ENCODE peak calls at places on chromosomes 11 and 22, in nine cellular contexts. One of them, this sample, is unnamed.
A peak's percentile ranks its signal among the peaks of the same experiment; 100 is the strongest.

GRCh38 chr11:67647471-67647870 is 3.1 kb downstream of the ACY3 start:
- DNase-seq in H54: no peak
- DNase-seq in activated T-helper 1 cell treated with anti-CD3 and anti-CD28 coated beads, Interleukin-12 subunit alpha, Interleukin-12 subunit beta, Interleukin-2, Interleukin-4 antibody, amounts not matched to agents 30 ng/mL and 10 ng/mL and 1 ng/mL, durations not matched to agents 14 hours and 24 hours and 36 hours: no peak
- DNase-seq in T-helper 17 cell: no peak
- DNase-seq in AG09309: no peak
- DNase-seq in Kasumi-1: no peak
- DNase-seq in upper lobe of left lung: peak; percentile 61
- DNase-seq in fibroblast of gingiva: no peak
- DNase-seq in T-cell: no peak
- DNase-seq in this sample: no peak

GRCh38 chr22:22709719-22710445 is 65.5 kb downstream of the GGTLC2 start:
- DNase-seq in Kasumi-1: no peak
- DNase-seq in fibroblast of gingiva: no peak
- DNase-seq in H54: no peak
- DNase-seq in upper lobe of left lung: no peak
- DNase-seq in activated T-helper 1 cell treated with anti-CD3 and anti-CD28 coated beads, Interleukin-12 subunit alpha, Interleukin-12 subunit beta, Interleukin-2, Interleukin-4 antibody, amounts not matched to agents 30 ng/mL and 10 ng/mL and 1 ng/mL, durations not matched to agents 14 hours and 24 hours and 36 hours: no peak
- DNase-seq in T-helper 17 cell: no peak
- DNase-seq in AG09309: no peak
- DNase-seq in T-cell: no peak
- DNase-seq in this sample: no peak

GRCh38 chr11:35073691-35074382 is 65.1 kb upstream of the CD44 start:
- DNase-seq in activated T-helper 1 cell treated with anti-CD3 and anti-CD28 coated beads, Interleukin-12 subunit alpha, Interleukin-12 subunit beta, Interleukin-2, Interleukin-4 antibody, amounts not matched to agents 30 ng/mL and 10 ng/mL and 1 ng/mL, durations not matched to agents 14 hours and 24 hours and 36 hours: no peak
- DNase-seq in fibroblast of gingiva: no peak
- DNase-seq in Kasumi-1: peak; percentile 6
- DNase-seq in upper lobe of left lung: no peak
- DNase-seq in H54: no peak
- DNase-seq in T-helper 17 cell: no peak
- DNase-seq in T-cell: no peak
- DNase-seq in AG09309: no peak
- DNase-seq in this sample: no peak

GRCh38 chr22:44728761-44729261 is 23.6 kb upstream of the ARHGAP8 start:
- DNase-seq in T-helper 17 cell: no peak
- DNase-seq in fibroblast of gingiva: no peak
- DNase-seq in Kasumi-1: no peak
- DNase-seq in activated T-helper 1 cell treated with anti-CD3 and anti-CD28 coated beads, Interleukin-12 subunit alpha, Interleukin-12 subunit beta, Interleukin-2, Interleukin-4 antibody, amounts not matched to agents 30 ng/mL and 10 ng/mL and 1 ng/mL, durations not matched to agents 14 hours and 24 hours and 36 hours: no peak
- DNase-seq in upper lobe of left lung: peak; percentile 74
- DNase-seq in T-cell: no peak
- DNase-seq in AG09309: no peak
- DNase-seq in H54: no peak
- DNase-seq in this sample: no peak

GRCh38 chr22:48645766-48646165 is 1181.9 kb downstream of the BRD1 start:
- DNase-seq in H54: no peak
- DNase-seq in activated T-helper 1 cell treated with anti-CD3 and anti-CD28 coated beads, Interleukin-12 subunit alpha, Interleukin-12 subunit beta, Interleukin-2, Interleukin-4 antibody, amounts not matched to agents 30 ng/mL and 10 ng/mL and 1 ng/mL, durations not matched to agents 14 hours and 24 hours and 36 hours: no peak
- DNase-seq in T-cell: no peak
- DNase-seq in Kasumi-1: no peak
- DNase-seq in upper lobe of left lung: peak; percentile 56
- DNase-seq in T-helper 17 cell: no peak
- DNase-seq in fibroblast of gingiva: no peak
- DNase-seq in AG09309: no peak
- DNase-seq in this sample: no peak

GRCh38 chr22:33337524-33337923 is 279.3 kb upstream of the SYN3 start:
- DNase-seq in H54: no peak
- DNase-seq in AG09309: no peak
- DNase-seq in fibroblast of gingiva: no peak
- DNase-seq in T-cell: no peak
- DNase-seq in Kasumi-1: no peak
- DNase-seq in activated T-helper 1 cell treated with anti-CD3 and anti-CD28 coated beads, Interleukin-12 subunit alpha, Interleukin-12 subunit beta, Interleukin-2, Interleukin-4 antibody, amounts not matched to agents 30 ng/mL and 10 ng/mL and 1 ng/mL, durations not matched to agents 14 hours and 24 hours and 36 hours: no peak
- DNase-seq in T-helper 17 cell: no peak
- DNase-seq in upper lobe of left lung: no peak
- DNase-seq in this sample: no peak

GRCh38 chr11:127338380-127339259 is 338.1 kb upstream of the KIRREL3 start:
- DNase-seq in AG09309: no peak
- DNase-seq in T-helper 17 cell: no peak
- DNase-seq in activated T-helper 1 cell treated with anti-CD3 and anti-CD28 coated beads, Interleukin-12 subunit alpha, Interleukin-12 subunit beta, Interleukin-2, Interleukin-4 antibody, amounts not matched to agents 30 ng/mL and 10 ng/mL and 1 ng/mL, durations not matched to agents 14 hours and 24 hours and 36 hours: no peak
- DNase-seq in H54: no peak
- DNase-seq in T-cell: no peak
- DNase-seq in upper lobe of left lung: no peak
- DNase-seq in Kasumi-1: no peak
- DNase-seq in fibroblast of gingiva: no peak
- DNase-seq in this sample: no peak

GRCh38 chr11:77205467-77206263 is 77.6 kb downstream of the MYO7A start:
- DNase-seq in Kasumi-1: no peak
- DNase-seq in H54: no peak
- DNase-seq in T-cell: no peak
- DNase-seq in T-helper 17 cell: no peak
- DNase-seq in AG09309: no peak
- DNase-seq in fibroblast of gingiva: no peak
- DNase-seq in upper lobe of left lung: peak; percentile 80
- DNase-seq in activated T-helper 1 cell treated with anti-CD3 and anti-CD28 coated beads, Interleukin-12 subunit alpha, Interleukin-12 subunit beta, Interleukin-2, Interleukin-4 antibody, amounts not matched to agents 30 ng/mL and 10 ng/mL and 1 ng/mL, durations not matched to agents 14 hours and 24 hours and 36 hours: no peak
- DNase-seq in this sample: no peak

GRCh38 chr11:78542007-78542406 is 32.7 kb downstream of the NARS2 start:
- DNase-seq in H54: no peak
- DNase-seq in T-helper 17 cell: no peak
- DNase-seq in T-cell: no peak
- DNase-seq in fibroblast of gingiva: peak; percentile 11
- DNase-seq in upper lobe of left lung: no peak
- DNase-seq in activated T-helper 1 cell treated with anti-CD3 and anti-CD28 coated beads, Interleukin-12 subunit alpha, Interleukin-12 subunit beta, Interleukin-2, Interleukin-4 antibody, amounts not matched to agents 30 ng/mL and 10 ng/mL and 1 ng/mL, durations not matched to agents 14 hours and 24 hours and 36 hours: no peak
- DNase-seq in AG09309: no peak
- DNase-seq in Kasumi-1: no peak
- DNase-seq in this sample: no peak

GRCh38 chr22:37609240-37610152 is 862 bp downstream of the GGA1 start:
- DNase-seq in activated T-helper 1 cell treated with anti-CD3 and anti-CD28 coated beads, Interleukin-12 subunit alpha, Interleukin-12 subunit beta, Interleukin-2, Interleukin-4 antibody, amounts not matched to agents 30 ng/mL and 10 ng/mL and 1 ng/mL, durations not matched to agents 14 hours and 24 hours and 36 hours: no peak
- DNase-seq in T-helper 17 cell: no peak
- DNase-seq in H54: no peak
- DNase-seq in Kasumi-1: no peak
- DNase-seq in upper lobe of left lung: no peak
- DNase-seq in T-cell: peak; percentile 37
- DNase-seq in fibroblast of gingiva: no peak
- DNase-seq in AG09309: no peak
- DNase-seq in this sample: no peak

GRCh38 chr22:29314537-29315285 is 786 bp downstream of the RASL10A start:
- DNase-seq in H54: no peak
- DNase-seq in fibroblast of gingiva: no peak
- DNase-seq in upper lobe of left lung: peak; percentile 85
- DNase-seq in T-cell: no peak
- DNase-seq in AG09309: no peak
- DNase-seq in activated T-helper 1 cell treated with anti-CD3 and anti-CD28 coated beads, Interleukin-12 subunit alpha, Interleukin-12 subunit beta, Interleukin-2, Interleukin-4 antibody, amounts not matched to agents 30 ng/mL and 10 ng/mL and 1 ng/mL, durations not matched to agents 14 hours and 24 hours and 36 hours: no peak
- DNase-seq in Kasumi-1: no peak
- DNase-seq in T-helper 17 cell: no peak
- DNase-seq in this sample: no peak

GRCh38 chr11:73734996-73735395 is 25.9 kb downstream of the RAB6A start:
- DNase-seq in activated T-helper 1 cell treated with anti-CD3 and anti-CD28 coated beads, Interleukin-12 subunit alpha, Interleukin-12 subunit beta, Interleukin-2, Interleukin-4 antibody, amounts not matched to agents 30 ng/mL and 10 ng/mL and 1 ng/mL, durations not matched to agents 14 hours and 24 hours and 36 hours: no peak
- DNase-seq in Kasumi-1: no peak
- DNase-seq in T-cell: no peak
- DNase-seq in upper lobe of left lung: no peak
- DNase-seq in H54: no peak
- DNase-seq in fibroblast of gingiva: peak; percentile 26
- DNase-seq in AG09309: no peak
- DNase-seq in T-helper 17 cell: no peak
- DNase-seq in this sample: no peak

GRCh38 chr11:2426221-2426620 is 18.1 kb downstream of the TRPM5 start:
- DNase-seq in AG09309: no peak
- DNase-seq in activated T-helper 1 cell treated with anti-CD3 and anti-CD28 coated beads, Interleukin-12 subunit alpha, Interleukin-12 subunit beta, Interleukin-2, Interleukin-4 antibody, amounts not matched to agents 30 ng/mL and 10 ng/mL and 1 ng/mL, durations not matched to agents 14 hours and 24 hours and 36 hours: no peak
- DNase-seq in H54: no peak
- DNase-seq in T-helper 17 cell: no peak
- DNase-seq in Kasumi-1: no peak
- DNase-seq in upper lobe of left lung: peak; percentile 78
- DNase-seq in T-cell: no peak
- DNase-seq in fibroblast of gingiva: no peak
- DNase-seq in this sample: no peak

GRCh38 chr22:39773503-39773902 is 120.1 kb downstream of the ENTHD1 start:
- DNase-seq in fibroblast of gingiva: no peak
- DNase-seq in AG09309: no peak
- DNase-seq in Kasumi-1: no peak
- DNase-seq in H54: no peak
- DNase-seq in T-helper 17 cell: no peak
- DNase-seq in activated T-helper 1 cell treated with anti-CD3 and anti-CD28 coated beads, Interleukin-12 subunit alpha, Interleukin-12 subunit beta, Interleukin-2, Interleukin-4 antibody, amounts not matched to agents 30 ng/mL and 10 ng/mL and 1 ng/mL, durations not matched to agents 14 hours and 24 hours and 36 hours: no peak
- DNase-seq in T-cell: no peak
- DNase-seq in upper lobe of left lung: no peak
- DNase-seq in this sample: no peak

GRCh38 chr11:61090982-61091372 is 11.3 kb upstream of the CD5 start:
- DNase-seq in activated T-helper 1 cell treated with anti-CD3 and anti-CD28 coated beads, Interleukin-12 subunit alpha, Interleukin-12 subunit beta, Interleukin-2, Interleukin-4 antibody, amounts not matched to agents 30 ng/mL and 10 ng/mL and 1 ng/mL, durations not matched to agents 14 hours and 24 hours and 36 hours: no peak
- DNase-seq in AG09309: no peak
- DNase-seq in H54: no peak
- DNase-seq in upper lobe of left lung: no peak
- DNase-seq in Kasumi-1: no peak
- DNase-seq in T-cell: no peak
- DNase-seq in fibroblast of gingiva: no peak
- DNase-seq in T-helper 17 cell: no peak
- DNase-seq in this sample: no peak

GRCh38 chr22:22893891-22894739 is 6.5 kb downstream of the IGLL5 start:
- DNase-seq in T-helper 17 cell: no peak
- DNase-seq in AG09309: no peak
- DNase-seq in T-cell: no peak
- DNase-seq in upper lobe of left lung: no peak
- DNase-seq in H54: no peak
- DNase-seq in Kasumi-1: no peak
- DNase-seq in fibroblast of gingiva: no peak
- DNase-seq in activated T-helper 1 cell treated with anti-CD3 and anti-CD28 coated beads, Interleukin-12 subunit alpha, Interleukin-12 subunit beta, Interleukin-2, Interleukin-4 antibody, amounts not matched to agents 30 ng/mL and 10 ng/mL and 1 ng/mL, durations not matched to agents 14 hours and 24 hours and 36 hours: no peak
- DNase-seq in this sample: no peak

GRCh38 chr22:46352691-46353386 is 17.3 kb downstream of the TRMU start:
- DNase-seq in H54: peak; percentile 67
- DNase-seq in activated T-helper 1 cell treated with anti-CD3 and anti-CD28 coated beads, Interleukin-12 subunit alpha, Interleukin-12 subunit beta, Interleukin-2, Interleukin-4 antibody, amounts not matched to agents 30 ng/mL and 10 ng/mL and 1 ng/mL, durations not matched to agents 14 hours and 24 hours and 36 hours: no peak
- DNase-seq in T-cell: no peak
- DNase-seq in fibroblast of gingiva: no peak
- DNase-seq in T-helper 17 cell: no peak
- DNase-seq in upper lobe of left lung: peak; percentile 66
- DNase-seq in Kasumi-1: no peak
- DNase-seq in AG09309: no peak
- DNase-seq in this sample: no peak

GRCh38 chr11:57903441-57904123 is 120.1 kb upstream of the OR9Q1 start:
- DNase-seq in AG09309: no peak
- DNase-seq in T-helper 17 cell: no peak
- DNase-seq in H54: peak; percentile 42
- DNase-seq in T-cell: no peak
- DNase-seq in Kasumi-1: no peak
- DNase-seq in upper lobe of left lung: no peak
- DNase-seq in activated T-helper 1 cell treated with anti-CD3 and anti-CD28 coated beads, Interleukin-12 subunit alpha, Interleukin-12 subunit beta, Interleukin-2, Interleukin-4 antibody, amounts not matched to agents 30 ng/mL and 10 ng/mL and 1 ng/mL, durations not matched to agents 14 hours and 24 hours and 36 hours: no peak
- DNase-seq in fibroblast of gingiva: no peak
- DNase-seq in this sample: no peak

GRCh38 chr11:64281957-64282770 is 2.3 kb downstream of the BAD start:
- DNase-seq in T-cell: no peak
- DNase-seq in T-helper 17 cell: no peak
- DNase-seq in activated T-helper 1 cell treated with anti-CD3 and anti-CD28 coated beads, Interleukin-12 subunit alpha, Interleukin-12 subunit beta, Interleukin-2, Interleukin-4 antibody, amounts not matched to agents 30 ng/mL and 10 ng/mL and 1 ng/mL, durations not matched to agents 14 hours and 24 hours and 36 hours: no peak
- DNase-seq in upper lobe of left lung: no peak
- DNase-seq in Kasumi-1: no peak
- DNase-seq in AG09309: no peak
- DNase-seq in H54: no peak
- DNase-seq in fibroblast of gingiva: no peak
- DNase-seq in this sample: no peak

GRCh38 chr22:21694394-21694793 is 28.6 kb downstream of the PPIL2 start:
- DNase-seq in T-cell: no peak
- DNase-seq in fibroblast of gingiva: no peak
- DNase-seq in T-helper 17 cell: no peak
- DNase-seq in upper lobe of left lung: no peak
- DNase-seq in activated T-helper 1 cell treated with anti-CD3 and anti-CD28 coated beads, Interleukin-12 subunit alpha, Interleukin-12 subunit beta, Interleukin-2, Interleukin-4 antibody, amounts not matched to agents 30 ng/mL and 10 ng/mL and 1 ng/mL, durations not matched to agents 14 hours and 24 hours and 36 hours: no peak
- DNase-seq in AG09309: no peak
- DNase-seq in Kasumi-1: no peak
- DNase-seq in H54: no peak
- DNase-seq in this sample: no peak

GRCh38 chr11:119700536-119701346 is 28.3 kb downstream of the NECTIN1 start:
- DNase-seq in AG09309: no peak
- DNase-seq in upper lobe of left lung: no peak
- DNase-seq in T-helper 17 cell: no peak
- DNase-seq in T-cell: no peak
- DNase-seq in Kasumi-1: no peak
- DNase-seq in H54: peak; percentile 71
- DNase-seq in fibroblast of gingiva: no peak
- DNase-seq in activated T-helper 1 cell treated with anti-CD3 and anti-CD28 coated beads, Interleukin-12 subunit alpha, Interleukin-12 subunit beta, Interleukin-2, Interleukin-4 antibody, amounts not matched to agents 30 ng/mL and 10 ng/mL and 1 ng/mL, durations not matched to agents 14 hours and 24 hours and 36 hours: no peak
- DNase-seq in this sample: no peak

GRCh38 chr22:34567367-34567766 is 498.6 kb upstream of the ISX start:
- DNase-seq in Kasumi-1: no peak
- DNase-seq in activated T-helper 1 cell treated with anti-CD3 and anti-CD28 coated beads, Interleukin-12 subunit alpha, Interleukin-12 subunit beta, Interleukin-2, Interleukin-4 antibody, amounts not matched to agents 30 ng/mL and 10 ng/mL and 1 ng/mL, durations not matched to agents 14 hours and 24 hours and 36 hours: no peak
- DNase-seq in H54: no peak
- DNase-seq in upper lobe of left lung: no peak
- DNase-seq in T-helper 17 cell: no peak
- DNase-seq in AG09309: no peak
- DNase-seq in fibroblast of gingiva: no peak
- DNase-seq in T-cell: no peak
- DNase-seq in this sample: no peak

GRCh38 chr11:17351510-17352176 is at the start of gene NCR3LG1:
- DNase-seq in upper lobe of left lung: peak; percentile 93
- DNase-seq in AG09309: no peak
- DNase-seq in activated T-helper 1 cell treated with anti-CD3 and anti-CD28 coated beads, Interleukin-12 subunit alpha, Interleukin-12 subunit beta, Interleukin-2, Interleukin-4 antibody, amounts not matched to agents 30 ng/mL and 10 ng/mL and 1 ng/mL, durations not matched to agents 14 hours and 24 hours and 36 hours: peak; percentile 38
- DNase-seq in T-helper 17 cell: peak; percentile 57
- DNase-seq in H54: no peak
- DNase-seq in Kasumi-1: peak; percentile 44
- DNase-seq in T-cell: peak; percentile 77
- DNase-seq in fibroblast of gingiva: peak; percentile 59
- DNase-seq in this sample: peak; percentile 9

GRCh38 chr22:44497218-44497903 is 672 bp downstream of the RTL6 start:
- DNase-seq in AG09309: no peak
- DNase-seq in upper lobe of left lung: no peak
- DNase-seq in T-cell: peak; percentile 12
- DNase-seq in activated T-helper 1 cell treated with anti-CD3 and anti-CD28 coated beads, Interleukin-12 subunit alpha, Interleukin-12 subunit beta, Interleukin-2, Interleukin-4 antibody, amounts not matched to agents 30 ng/mL and 10 ng/mL and 1 ng/mL, durations not matched to agents 14 hours and 24 hours and 36 hours: no peak
- DNase-seq in fibroblast of gingiva: peak; percentile 24
- DNase-seq in T-helper 17 cell: no peak
- DNase-seq in Kasumi-1: no peak
- DNase-seq in H54: no peak
- DNase-seq in this sample: no peak

GRCh38 chr11:4022669-4023068 is 71.9 kb upstream of the RRM1 start:
- DNase-seq in T-cell: no peak
- DNase-seq in fibroblast of gingiva: no peak
- DNase-seq in H54: no peak
- DNase-seq in upper lobe of left lung: no peak
- DNase-seq in Kasumi-1: no peak
- DNase-seq in activated T-helper 1 cell treated with anti-CD3 and anti-CD28 coated beads, Interleukin-12 subunit alpha, Interleukin-12 subunit beta, Interleukin-2, Interleukin-4 antibody, amounts not matched to agents 30 ng/mL and 10 ng/mL and 1 ng/mL, durations not matched to agents 14 hours and 24 hours and 36 hours: no peak
- DNase-seq in AG09309: no peak
- DNase-seq in T-helper 17 cell: no peak
- DNase-seq in this sample: no peak

This sample was measured in GF-D8.